ENCODE peak calls at places on chromosomes 2 and 18, in four cellular contexts. S is upper lobe of right lung, M is dorsolateral prefrontal cortex, H is stomach. L is an unnamed sample.

GRCh38 chr2:240319855-240320560 is 115.5 kb upstream of the GPC1 start:
- DNase-seq in S (no peak), M (no peak), H (no peak), L (no peak)

GRCh38 chr2:26640331-26640745 is 828 bp downstream of the CIB4 start:
- DNase-seq in S (no peak), M (no peak), H (peak), L (no peak)

GRCh38 chr2:230865324-230865765 is 603 bp downstream of the ITM2C start:
- DNase-seq in S (no peak), M (no peak), H (no peak), L (no peak)

GRCh38 chr18:50460691-50461090 is 85.8 kb downstream of the SKA1 start:
- DNase-seq in S (no peak), M (no peak), H (no peak), L (no peak)

GRCh38 chr2:188787661-188788044 is 186.5 kb upstream of the COL3A1 start:
- DNase-seq in S (no peak), M (no peak), H (no peak), L (no peak)

GRCh38 chr18:23212161-23212560 is 76.9 kb downstream of the CABLES1 start:
- DNase-seq in S (no peak), M (no peak), H (no peak), L (no peak)

GRCh38 chr2:189192766-189193165 is 13.2 kb upstream of the COL5A2 start:
- DNase-seq in S (no peak), M (no peak), H (no peak), L (no peak)

GRCh38 chr18:7626922-7627440 is 59.9 kb downstream of the PTPRM start:
- DNase-seq in S (no peak), M (no peak), H (no peak), L (no peak)

GRCh38 chr18:24259869-24260662 is 121.2 kb downstream of the CABYR start:
- DNase-seq in S (no peak), M (no peak), H (no peak), L (no peak)

GRCh38 chr18:78531637-78532036 is 448.0 kb upstream of the SALL3 start:
- DNase-seq in S (no peak), M (no peak), H (no peak), L (no peak)

GRCh38 chr2:36800381-36800780 is 103.9 kb downstream of the VIT start:
- DNase-seq in S (no peak), M (peak), H (no peak), L (no peak)

GRCh38 chr2:64678771-64679615 is 25.3 kb upstream of the SERTAD2 start:
- DNase-seq in S (no peak), M (no peak), H (no peak), L (no peak)

GRCh38 chr2:158779621-158780020 is 15.5 kb upstream of the DAPL1 start:
- DNase-seq in S (no peak), M (no peak), H (no peak), L (no peak)

GRCh38 chr2:86284987-86285386 is 52.4 kb downstream of the REEP1 start:
- DNase-seq in S (peak), M (no peak), H (no peak), L (no peak)

GRCh38 chr2:201436141-201436540 is 15.1 kb downstream of the TRAK2 start:
- DNase-seq in S (no peak), M (no peak), H (no peak), L (no peak)

GRCh38 chr2:112714836-112715631 is 5.8 kb upstream of the NT5DC4 start:
- DNase-seq in S (no peak), M (no peak), H (no peak), L (no peak)

GRCh38 chr2:567865-568638 is 109.2 kb downstream of the TMEM18 start:
- DNase-seq in S (no peak), M (no peak), H (no peak), L (no peak)

GRCh38 chr18:23172981-23173380 is 37.7 kb downstream of the CABLES1 start:
- DNase-seq in S (no peak), M (no peak), H (no peak), L (no peak)

GRCh38 chr2:29223851-29224692 is 108.9 kb downstream of the CLIP4 start:
- DNase-seq in S (peak), M (peak), H (no peak), L (no peak)

GRCh38 chr2:142190805-142191204 is 60.0 kb upstream of the LRP1B start:
- DNase-seq in S (no peak), M (no peak), H (no peak), L (no peak)

GRCh38 chr2:228048838-228049490 is 132.5 kb downstream of the SPHKAP start:
- DNase-seq in S (no peak), M (no peak), H (peak), L (no peak)

GRCh38 chr2:233384811-233385488 is 30.7 kb downstream of the DGKD start:
- DNase-seq in S (no peak), M (no peak), H (peak), L (no peak)

GRCh38 chr18:62869327-62869726 is 154.0 kb downstream of the PHLPP1 start:
- DNase-seq in S (no peak), M (no peak), H (no peak), L (no peak)

GRCh38 chr18:23593720-23594119 is 7.4 kb upstream of the NPC1 start:
- DNase-seq in S (no peak), M (no peak), H (no peak), L (no peak)

GRCh38 chr2:157468931-157469708 is 25.2 kb upstream of the CYTIP start:
- DNase-seq in S (no peak), M (no peak), H (no peak), L (no peak)

GRCh38 chr18:62312851-62313250 is 12.3 kb upstream of the TNFRSF11A start:
- DNase-seq in S (no peak), M (no peak), H (no peak), L (no peak)

GRCh38 chr2:19664651-19665050 is 237.1 kb downstream of the TTC32 start:
- DNase-seq in S (no peak), M (no peak), H (no peak), L (no peak)

GRCh38 chr2:99772766-99773331 is 283.0 kb upstream of the REV1 start:
- DNase-seq in S (no peak), M (no peak), H (no peak), L (no peak)

GRCh38 chr2:194735837-194736542 is 921.0 kb upstream of the SLC39A10 start:
- DNase-seq in S (no peak), M (no peak), H (no peak), L (no peak)

GRCh38 chr2:226031962-226032441 is 632.5 kb downstream of the NYAP2 start:
- DNase-seq in S (no peak), M (no peak), H (no peak), L (no peak)

GRCh38 chr2:195009202-195009601 is 647.8 kb upstream of the SLC39A10 start:
- DNase-seq in S (no peak), M (peak), H (no peak), L (no peak)

GRCh38 chr2:241891315-241891987 is 21.9 kb downstream of the RTP5 start:
- DNase-seq in S (peak), M (peak), H (no peak), L (no peak)

DNA sequence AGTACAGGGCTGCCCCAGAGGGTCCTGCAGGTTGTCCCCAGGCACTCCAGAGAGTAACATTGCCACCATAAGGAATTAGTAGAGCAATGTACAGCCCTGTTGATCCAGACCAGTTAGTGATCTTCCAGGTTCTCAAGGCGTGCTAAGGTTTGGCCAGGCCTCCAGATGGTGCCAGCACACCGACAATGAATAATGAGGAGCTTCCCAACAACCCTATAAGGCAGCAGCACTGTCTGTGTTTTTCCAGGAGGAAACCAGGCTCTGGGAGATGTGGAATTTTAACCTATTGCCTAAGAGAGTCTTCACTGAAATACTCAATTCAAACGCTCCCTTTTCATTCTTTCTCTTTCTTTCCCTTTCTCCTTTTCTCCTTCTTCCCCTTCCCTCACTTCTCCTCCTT is 122.1 kb downstream of the MGAT5 start:
- DNase-seq in S (no peak), M (peak), H (no peak), L (no peak)
- TF ChIP-seq CTCF in S (peak), M (peak), H (no peak), L (no peak)

GRCh38 chr18:10536270-10536669 is 10.4 kb downstream of the NAPG start:
- DNase-seq in S (no peak), M (no peak), H (no peak), L (no peak)

GRCh38 chr18:10543277-10543676 is 17.4 kb downstream of the NAPG start:
- DNase-seq in S (no peak), M (no peak), H (no peak), L (no peak)

GRCh38 chr18:10533111-10533510 is 7.3 kb downstream of the NAPG start:
- DNase-seq in S (no peak), M (no peak), H (no peak), L (no peak)

DNA sequence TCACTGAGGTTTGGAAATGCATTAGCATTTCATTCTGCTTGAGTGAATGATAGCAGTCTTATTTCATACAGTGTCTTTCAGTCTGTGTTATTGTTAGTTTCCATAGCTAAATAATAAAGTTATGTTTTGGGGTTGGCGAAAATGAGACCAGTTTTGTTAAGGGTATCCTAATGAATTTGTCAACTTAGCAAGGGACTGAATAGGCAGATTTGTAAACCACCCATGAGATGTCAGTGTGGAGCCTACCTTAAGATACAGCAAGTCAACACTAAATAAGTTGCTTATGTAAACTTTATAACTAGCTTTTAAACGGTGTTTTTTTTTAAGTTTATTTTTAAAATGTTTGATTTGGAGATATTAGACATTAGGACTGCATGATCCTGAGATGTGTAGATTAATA is 11.9 kb downstream of the NAPG start:
- DNase-seq in S (no peak), M (no peak), H (no peak), L (no peak)
- TF ChIP-seq CTCF in S (no peak), M (no peak), H (no peak), L (no peak)

DNA sequence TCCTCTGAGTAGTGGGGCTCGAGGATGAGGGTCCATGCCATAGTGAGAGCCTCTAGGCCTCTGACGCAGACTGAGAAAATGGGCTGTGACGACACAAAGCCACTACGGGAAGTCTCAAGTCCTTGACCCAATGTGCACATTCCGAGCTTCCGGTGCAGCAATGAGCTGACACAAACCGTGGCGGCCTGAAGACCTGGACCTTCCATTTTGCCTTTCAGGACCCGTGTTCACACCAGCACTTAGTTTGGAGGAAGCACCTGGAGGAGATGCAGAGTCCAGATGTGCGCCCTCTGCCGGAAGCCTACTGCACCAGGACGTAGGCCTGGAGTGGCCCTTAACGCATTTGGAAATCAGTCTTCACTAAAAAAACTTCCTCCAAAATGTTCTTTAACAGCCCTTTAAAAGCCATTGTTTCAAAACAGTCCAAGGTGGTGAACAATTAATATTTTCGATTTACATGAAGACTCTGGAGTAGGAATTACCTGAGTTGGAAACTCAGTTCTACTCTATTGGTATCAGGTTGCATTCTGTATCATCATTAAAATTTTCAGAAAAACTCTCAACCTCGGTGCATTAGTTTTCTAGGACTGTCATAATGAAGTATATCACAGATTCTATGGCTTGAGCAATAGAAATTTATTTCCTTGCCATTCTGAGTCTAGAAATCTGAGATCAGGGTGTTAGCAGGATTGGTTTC is 33.9 kb downstream of the BMP10 start:
- DNase-seq in S (peak), M (no peak), H (peak), L (peak)
- TF ChIP-seq CTCF in S (peak), M (peak), H (peak), L (no peak)

DNA sequence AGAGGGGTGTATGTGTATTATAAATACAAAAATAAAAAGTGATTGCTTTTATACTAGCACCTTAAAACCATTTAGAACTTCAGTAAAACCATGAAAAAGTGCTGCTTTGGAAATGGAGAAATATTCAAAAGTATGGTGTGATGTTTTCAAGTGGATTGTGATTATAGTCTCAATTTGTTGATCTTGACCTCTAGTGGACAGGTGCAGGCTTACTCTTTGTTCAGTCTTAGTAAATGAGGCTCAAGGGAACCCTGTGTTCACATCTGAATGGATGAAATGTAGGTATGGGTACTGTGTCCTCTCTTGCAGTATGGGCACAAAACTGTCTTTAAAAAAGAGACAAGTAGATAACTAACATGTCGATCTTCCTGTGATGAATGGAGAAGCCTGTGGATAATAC is 145.8 kb downstream of the MCFD2 start:
- DNase-seq in S (no peak), M (no peak), H (no peak), L (no peak)
- TF ChIP-seq CTCF in S (peak), M (no peak), H (no peak), L (no peak)